ENCODE peak calls at places on chromosomes 13 and 19, in four cellular contexts. One of them, this sample, is unnamed.

GRCh38 chr19:29714953-29715694 is at the start of gene C19orf12:
- DNase-seq in A549: peak; percentile 77
- DNase-seq in WTC11: peak; percentile 61
- DNase-seq in HepG2: peak; percentile 18
- DNase-seq in this sample: peak; percentile 86

GRCh38 chr13:32468502-32469147 is 40.7 kb upstream of the N4BP2L1 start:
- DNase-seq in A549: peak; percentile 2
- DNase-seq in WTC11: no peak
- DNase-seq in HepG2: no peak
- DNase-seq in this sample: peak; percentile 58

GRCh38 chr13:99978781-99979452 is 2.7 kb upstream of the ZIC2 start:
- DNase-seq in A549: no peak
- DNase-seq in WTC11: peak; percentile 92
- DNase-seq in HepG2: no peak
- DNase-seq in this sample: no peak

GRCh38 chr19:15293751-15294505 is 38.4 kb downstream of the BRD4 start:
- DNase-seq in A549: no peak
- DNase-seq in WTC11: no peak
- DNase-seq in HepG2: no peak
- DNase-seq in this sample: no peak

GRCh38 chr19:15264061-15264932 is 32.0 kb upstream of the EPHX3 start:
- DNase-seq in A549: peak; percentile 64
- DNase-seq in WTC11: peak; percentile 88
- DNase-seq in HepG2: peak; percentile 56
- DNase-seq in this sample: peak; percentile 70

GRCh38 chr19:13154241-13154778 is 4.1 kb downstream of the IER2 start:
- DNase-seq in A549: peak; percentile 65
- DNase-seq in WTC11: no peak
- DNase-seq in HepG2: peak; percentile 65
- DNase-seq in this sample: peak; percentile 68

GRCh38 chr19:35029737-35030256 is 473 bp upstream of the SCN1B start:
- DNase-seq in A549: peak; percentile 63
- DNase-seq in WTC11: no peak
- DNase-seq in HepG2: no peak
- DNase-seq in this sample: peak; percentile 41

GRCh38 chr13:110719036-110719710 is 5.7 kb downstream of the ING1 start:
- DNase-seq in A549: no peak
- DNase-seq in WTC11: no peak
- DNase-seq in HepG2: no peak
- DNase-seq in this sample: no peak

GRCh38 chr13:66556306-66556705 is 673.8 kb downstream of the PCDH9 start:
- DNase-seq in A549: no peak
- DNase-seq in WTC11: no peak
- DNase-seq in HepG2: no peak
- DNase-seq in this sample: no peak

GRCh38 chr19:51786651-51787494 is 8.1 kb upstream of the FPR3 start:
- DNase-seq in A549: no peak
- DNase-seq in WTC11: no peak
- DNase-seq in HepG2: no peak
- DNase-seq in this sample: no peak

DNA sequence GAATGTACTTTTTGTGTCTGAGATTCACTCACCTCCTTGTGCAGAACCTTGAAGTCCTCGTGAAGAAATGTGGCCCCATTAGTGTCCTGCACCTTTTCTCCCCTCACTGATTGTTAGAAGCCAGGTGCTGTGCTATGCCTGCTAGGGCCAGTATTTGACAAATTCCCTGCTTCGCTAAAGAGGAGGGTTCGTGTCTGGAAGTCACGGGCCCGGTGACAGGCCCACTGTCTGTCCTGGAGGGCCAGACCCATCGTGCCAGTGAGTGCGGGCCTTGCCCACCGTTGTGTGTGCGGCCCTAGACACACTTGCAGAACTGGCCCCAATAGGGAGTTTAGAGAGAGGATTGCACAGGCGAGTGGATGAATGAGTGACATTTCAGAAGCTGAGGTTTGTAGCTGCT is 36.8 kb upstream of the GAS6 start:
- DNase-seq in A549: no peak
- DNase-seq in WTC11: no peak
- DNase-seq in HepG2: no peak
- DNase-seq in this sample: no peak
- TF ChIP-seq MAX in A549: no peak
- TF ChIP-seq MAX in WTC11: no peak
- TF ChIP-seq MAX in HepG2: no peak
- TF ChIP-seq MAX in this sample: no peak

GRCh38 chr13:38372818-38373217 is 23.2 kb downstream of the UFM1 start:
- DNase-seq in A549: no peak
- DNase-seq in WTC11: no peak
- DNase-seq in HepG2: no peak
- DNase-seq in this sample: no peak
- TF ChIP-seq HMGXB4 in A549: no peak
- TF ChIP-seq HMGXB4 in WTC11: no peak
- TF ChIP-seq HMGXB4 in HepG2: no peak
- TF ChIP-seq HMGXB4 in this sample: no peak

DNA sequence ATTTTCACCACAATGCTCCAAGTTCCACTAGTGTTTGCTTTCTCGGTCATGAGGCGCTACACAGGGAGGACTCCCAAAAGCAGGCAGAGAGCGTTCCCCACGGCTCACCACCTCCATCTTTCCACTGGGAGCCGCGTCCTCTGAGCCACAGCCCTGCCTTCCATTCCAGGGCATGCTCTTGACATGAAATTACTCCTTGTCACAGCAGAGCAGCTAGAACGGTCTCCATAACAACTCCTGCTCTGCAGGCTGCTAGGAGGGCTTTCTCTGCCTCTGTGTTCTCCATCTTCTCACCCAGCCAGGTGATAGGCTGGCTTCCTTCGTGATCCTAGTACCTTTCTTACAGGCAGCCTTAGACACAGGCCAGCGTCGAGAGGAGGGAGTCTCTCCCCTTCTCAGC is 171.8 kb upstream of the UBL3 start:
- DNase-seq in A549: no peak
- DNase-seq in WTC11: no peak
- DNase-seq in HepG2: no peak
- DNase-seq in this sample: no peak
- TF ChIP-seq MAX in A549: no peak
- TF ChIP-seq MAX in WTC11: no peak
- TF ChIP-seq MAX in HepG2: no peak
- TF ChIP-seq MAX in this sample: no peak

DNA sequence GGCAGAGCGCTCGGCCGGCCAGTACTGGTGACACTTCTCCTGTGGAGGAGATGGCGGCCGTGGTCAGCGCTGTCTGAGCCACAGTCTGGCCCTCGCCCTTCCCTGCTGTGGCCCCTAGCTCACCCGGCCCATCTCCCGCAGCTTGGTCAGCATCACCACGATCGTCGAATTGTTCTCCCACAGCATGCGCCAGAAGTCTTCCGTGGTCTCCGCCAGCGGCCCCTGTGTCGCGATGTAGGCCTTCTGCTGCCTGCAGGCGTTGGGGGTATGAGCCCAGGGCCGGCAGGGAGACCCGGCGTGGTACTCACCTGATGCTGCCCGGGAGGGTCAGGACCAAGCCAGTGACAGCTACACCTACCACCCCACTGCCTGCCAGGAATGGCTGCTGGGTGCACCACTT is 130.1 kb downstream of the PTPRS start:
- DNase-seq in A549: no peak
- DNase-seq in WTC11: no peak
- DNase-seq in HepG2: no peak
- DNase-seq in this sample: no peak
- TF ChIP-seq HMGXB4 in A549: no peak
- TF ChIP-seq HMGXB4 in WTC11: no peak
- TF ChIP-seq HMGXB4 in HepG2: no peak
- TF ChIP-seq HMGXB4 in this sample: no peak

GRCh38 chr19:16764793-16765433 is 45.3 kb downstream of the NWD1 start:
- DNase-seq in A549: no peak
- DNase-seq in WTC11: no peak
- DNase-seq in HepG2: no peak
- DNase-seq in this sample: no peak
- TF ChIP-seq MAX in A549: no peak
- TF ChIP-seq MAX in WTC11: no peak
- TF ChIP-seq MAX in HepG2: no peak
- TF ChIP-seq MAX in this sample: no peak

GRCh38 chr13:51747438-51748434 is 56.2 kb downstream of the DHRS12 start:
- DNase-seq in A549: no peak
- DNase-seq in WTC11: no peak
- DNase-seq in HepG2: peak; percentile 93
- DNase-seq in this sample: peak; percentile 6
- TF ChIP-seq HMGXB4 in A549: no peak
- TF ChIP-seq HMGXB4 in WTC11: no peak
- TF ChIP-seq HMGXB4 in HepG2: no peak
- TF ChIP-seq HMGXB4 in this sample: no peak

DNA sequence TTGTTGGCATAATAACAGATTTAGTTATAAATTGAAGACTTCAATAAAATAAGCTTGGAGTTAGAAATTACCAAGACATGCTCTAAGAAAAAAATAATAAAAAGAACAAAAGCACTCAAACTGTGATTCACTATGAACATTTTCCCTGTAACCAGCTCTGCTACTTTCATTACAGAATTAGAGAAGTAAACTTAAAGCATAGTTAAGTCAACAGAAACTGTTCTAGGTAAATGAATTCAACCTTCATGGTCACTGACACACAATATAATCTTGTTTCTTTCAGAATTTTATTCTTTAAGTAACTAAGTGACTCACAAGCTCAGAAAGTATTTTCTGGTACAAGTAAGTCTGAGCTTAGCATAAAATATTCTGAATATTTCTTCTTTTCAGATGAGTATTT is 136.3 kb downstream of the KLF5 start:
- DNase-seq in A549: no peak
- DNase-seq in WTC11: no peak
- DNase-seq in HepG2: no peak
- DNase-seq in this sample: no peak
- TF ChIP-seq MAX in A549: no peak
- TF ChIP-seq MAX in WTC11: no peak
- TF ChIP-seq MAX in HepG2: no peak
- TF ChIP-seq MAX in this sample: no peak

This sample was measured in K562.